ENCODE peak calls at places on chromosome 7, in eight cellular contexts. One of them, this sample, is unnamed.

GRCh38 chr7:20783716-20784310 is 2.9 kb downstream of the SP8 start:
- DNase-seq in mammary epithelial cell: no peak
- DNase-seq in CD8-positive, alpha-beta memory T cell: no peak
- DNase-seq in A673: peak; percentile 31
- DNase-seq in IMR-90: no peak
- DNase-seq in ovary: no peak
- DNase-seq in left ventricle myocardium inferior: no peak
- DNase-seq in heart left ventricle: no peak
- DNase-seq in this sample: no peak

GRCh38 chr7:85529831-85530230 is 343.0 kb upstream of the SEMA3D start:
- DNase-seq in left ventricle myocardium inferior: no peak
- DNase-seq in A673: no peak
- DNase-seq in heart left ventricle: no peak
- DNase-seq in IMR-90: peak; percentile 47
- DNase-seq in CD8-positive, alpha-beta memory T cell: no peak
- DNase-seq in ovary: no peak
- DNase-seq in mammary epithelial cell: no peak
- DNase-seq in this sample: no peak

GRCh38 chr7:105782391-105783063 is 93.9 kb downstream of the ATXN7L1 start:
- DNase-seq in left ventricle myocardium inferior: no peak
- DNase-seq in CD8-positive, alpha-beta memory T cell: no peak
- DNase-seq in ovary: no peak
- DNase-seq in IMR-90: peak; percentile 94
- DNase-seq in A673: no peak
- DNase-seq in heart left ventricle: no peak
- DNase-seq in mammary epithelial cell: peak; percentile 91
- DNase-seq in this sample: peak; percentile 64

GRCh38 chr7:124907490-124907889 is 22.1 kb downstream of the POT1 start:
- DNase-seq in CD8-positive, alpha-beta memory T cell: no peak
- DNase-seq in left ventricle myocardium inferior: no peak
- DNase-seq in heart left ventricle: no peak
- DNase-seq in ovary: no peak
- DNase-seq in A673: no peak
- DNase-seq in IMR-90: peak; percentile 37
- DNase-seq in mammary epithelial cell: no peak
- DNase-seq in this sample: no peak

GRCh38 chr7:124688991-124689390 is 76.6 kb downstream of the GPR37 start:
- DNase-seq in IMR-90: peak; percentile 89
- DNase-seq in left ventricle myocardium inferior: no peak
- DNase-seq in A673: no peak
- DNase-seq in ovary: no peak
- DNase-seq in heart left ventricle: no peak
- DNase-seq in CD8-positive, alpha-beta memory T cell: no peak
- DNase-seq in mammary epithelial cell: peak; percentile 88
- DNase-seq in this sample: peak; percentile 98

GRCh38 chr7:45564485-45564884 is 9.7 kb upstream of the ADCY1 start:
- DNase-seq in mammary epithelial cell: no peak
- DNase-seq in CD8-positive, alpha-beta memory T cell: no peak
- DNase-seq in ovary: no peak
- DNase-seq in heart left ventricle: no peak
- DNase-seq in A673: no peak
- DNase-seq in IMR-90: no peak
- DNase-seq in left ventricle myocardium inferior: no peak
- DNase-seq in this sample: no peak

GRCh38 chr7:91085175-91085574 is 179.1 kb upstream of the FZD1 start:
- DNase-seq in A673: no peak
- DNase-seq in IMR-90: no peak
- DNase-seq in ovary: no peak
- DNase-seq in mammary epithelial cell: no peak
- DNase-seq in CD8-positive, alpha-beta memory T cell: no peak
- DNase-seq in heart left ventricle: no peak
- DNase-seq in left ventricle myocardium inferior: no peak
- DNase-seq in this sample: no peak

GRCh38 chr7:33107136-33108066 is 1.8 kb downstream of the RP9 start:
- DNase-seq in ovary: peak; percentile 45
- DNase-seq in heart left ventricle: no peak
- DNase-seq in A673: peak; percentile 58
- DNase-seq in mammary epithelial cell: peak; percentile 54
- DNase-seq in left ventricle myocardium inferior: no peak
- DNase-seq in IMR-90: peak; percentile 67
- DNase-seq in CD8-positive, alpha-beta memory T cell: peak; percentile 20
- DNase-seq in this sample: no peak

GRCh38 chr7:23292623-23293022 is 6.5 kb upstream of the MALSU1 start:
- DNase-seq in A673: no peak
- DNase-seq in mammary epithelial cell: no peak
- DNase-seq in ovary: no peak
- DNase-seq in heart left ventricle: no peak
- DNase-seq in left ventricle myocardium inferior: no peak
- DNase-seq in CD8-positive, alpha-beta memory T cell: no peak
- DNase-seq in IMR-90: no peak
- DNase-seq in this sample: no peak

GRCh38 chr7:7821517-7821916 is 103.1 kb upstream of the RPA3 start:
- DNase-seq in mammary epithelial cell: no peak
- DNase-seq in IMR-90: no peak
- DNase-seq in left ventricle myocardium inferior: no peak
- DNase-seq in CD8-positive, alpha-beta memory T cell: no peak
- DNase-seq in A673: no peak
- DNase-seq in ovary: no peak
- DNase-seq in heart left ventricle: no peak
- DNase-seq in this sample: no peak

GRCh38 chr7:114502454-114503254 is 88.0 kb downstream of the FOXP2 start:
- DNase-seq in heart left ventricle: no peak
- DNase-seq in mammary epithelial cell: no peak
- DNase-seq in CD8-positive, alpha-beta memory T cell: no peak
- DNase-seq in left ventricle myocardium inferior: no peak
- DNase-seq in A673: no peak
- DNase-seq in IMR-90: peak; percentile 16
- DNase-seq in ovary: no peak
- DNase-seq in this sample: no peak

GRCh38 chr7:690478-691360 is 35.8 kb upstream of the DNAAF5 start:
- DNase-seq in IMR-90: peak; percentile 12
- DNase-seq in ovary: peak; percentile 11
- DNase-seq in CD8-positive, alpha-beta memory T cell: no peak
- DNase-seq in left ventricle myocardium inferior: no peak
- DNase-seq in mammary epithelial cell: no peak
- DNase-seq in heart left ventricle: no peak
- DNase-seq in A673: no peak
- DNase-seq in this sample: no peak

GRCh38 chr7:37831214-37831613 is 17.2 kb upstream of the NME8 start:
- DNase-seq in A673: no peak
- DNase-seq in mammary epithelial cell: no peak
- DNase-seq in left ventricle myocardium inferior: no peak
- DNase-seq in IMR-90: no peak
- DNase-seq in ovary: no peak
- DNase-seq in heart left ventricle: no peak
- DNase-seq in CD8-positive, alpha-beta memory T cell: no peak
- DNase-seq in this sample: no peak

GRCh38 chr7:76356115-76356514 is 2.7 kb downstream of the YWHAG start:
- DNase-seq in CD8-positive, alpha-beta memory T cell: no peak
- DNase-seq in heart left ventricle: no peak
- DNase-seq in mammary epithelial cell: no peak
- DNase-seq in IMR-90: no peak
- DNase-seq in left ventricle myocardium inferior: no peak
- DNase-seq in A673: no peak
- DNase-seq in ovary: no peak
- DNase-seq in this sample: no peak

GRCh38 chr7:76353744-76354143 is 5.0 kb downstream of the YWHAG start:
- DNase-seq in left ventricle myocardium inferior: no peak
- DNase-seq in mammary epithelial cell: no peak
- DNase-seq in ovary: no peak
- DNase-seq in CD8-positive, alpha-beta memory T cell: no peak
- DNase-seq in IMR-90: no peak
- DNase-seq in A673: no peak
- DNase-seq in heart left ventricle: no peak
- DNase-seq in this sample: no peak

GRCh38 chr7:76356823-76357222 is 2.0 kb downstream of the YWHAG start:
- DNase-seq in ovary: no peak
- DNase-seq in mammary epithelial cell: peak; percentile 67
- DNase-seq in CD8-positive, alpha-beta memory T cell: no peak
- DNase-seq in A673: peak; percentile 30
- DNase-seq in left ventricle myocardium inferior: no peak
- DNase-seq in heart left ventricle: no peak
- DNase-seq in IMR-90: peak; percentile 61
- DNase-seq in this sample: peak; percentile 68

GRCh38 chr7:76354981-76355730 is 3.6 kb downstream of the YWHAG start:
- DNase-seq in mammary epithelial cell: no peak
- DNase-seq in A673: no peak
- DNase-seq in heart left ventricle: no peak
- DNase-seq in CD8-positive, alpha-beta memory T cell: no peak
- DNase-seq in left ventricle myocardium inferior: no peak
- DNase-seq in ovary: no peak
- DNase-seq in IMR-90: no peak
- DNase-seq in this sample: no peak

GRCh38 chr7:76354516-76354915 is 4.3 kb downstream of the YWHAG start:
- DNase-seq in CD8-positive, alpha-beta memory T cell: no peak
- DNase-seq in left ventricle myocardium inferior: no peak
- DNase-seq in ovary: no peak
- DNase-seq in IMR-90: no peak
- DNase-seq in heart left ventricle: no peak
- DNase-seq in A673: no peak
- DNase-seq in mammary epithelial cell: no peak
- DNase-seq in this sample: no peak
- H3K4me1 ChIP-seq in CD8-positive, alpha-beta memory T cell: peaks cover 52% of the 10 kb centered on the region
- H3K4me1 ChIP-seq in left ventricle myocardium inferior: peaks cover 92% of the 10 kb centered on the region
- H3K4me1 ChIP-seq in ovary: peaks cover 10% of the 10 kb centered on the region
- H3K4me1 ChIP-seq in IMR-90: peaks cover 10% of the 10 kb centered on the region
- H3K4me1 ChIP-seq in heart left ventricle: peaks cover 77% of the 10 kb centered on the region
- H3K4me1 ChIP-seq in A673: peaks cover 14% of the 10 kb centered on the region
- H3K4me1 ChIP-seq in mammary epithelial cell: peaks cover 12% of the 10 kb centered on the region
- H3K4me1 ChIP-seq in this sample: peaks cover 21% of the 10 kb centered on the region

DNA sequence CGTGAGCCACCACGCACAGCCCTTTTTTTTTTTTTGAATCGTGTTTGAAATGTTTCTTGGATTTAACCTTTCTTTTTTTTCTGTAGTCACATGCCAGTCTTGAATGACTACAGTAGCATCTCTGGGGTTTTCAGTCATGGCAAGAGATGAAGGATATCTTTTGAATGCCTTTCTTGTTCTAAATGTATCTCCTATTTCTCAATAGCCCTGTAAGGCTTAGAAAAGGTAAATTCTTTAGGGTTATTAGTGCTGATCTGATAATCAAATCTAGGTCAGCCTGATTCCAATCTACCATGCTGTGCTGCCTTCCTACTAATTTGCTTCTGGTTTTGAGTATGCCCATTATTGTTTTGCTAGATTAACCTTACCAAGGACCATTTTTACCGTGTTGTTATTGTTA is 70.2 kb downstream of the TAX1BP1 start:
- DNase-seq in ovary: no peak
- DNase-seq in left ventricle myocardium inferior: no peak
- DNase-seq in mammary epithelial cell: no peak
- DNase-seq in A673: no peak
- DNase-seq in heart left ventricle: no peak
- DNase-seq in IMR-90: no peak
- DNase-seq in CD8-positive, alpha-beta memory T cell: no peak
- DNase-seq in this sample: no peak
- H3K4me1 ChIP-seq in ovary: peaks cover 2% of the 10 kb centered on the region
- H3K4me1 ChIP-seq in left ventricle myocardium inferior: peaks cover 38% of the 10 kb centered on the region
- H3K4me1 ChIP-seq in mammary epithelial cell: peaks cover 5% of the 10 kb centered on the region
- H3K4me1 ChIP-seq in A673: no peaks in the 10 kb centered on the region
- H3K4me1 ChIP-seq in heart left ventricle: peaks cover 12% of the 10 kb centered on the region
- H3K4me1 ChIP-seq in IMR-90: peaks cover 5% of the 10 kb centered on the region
- H3K4me1 ChIP-seq in CD8-positive, alpha-beta memory T cell: no peaks in the 10 kb centered on the region
- H3K4me1 ChIP-seq in this sample: peaks cover 8% of the 10 kb centered on the region

GRCh38 chr7:44274623-44274975 is 50.8 kb downstream of the CAMK2B start:
- DNase-seq in heart left ventricle: peak; percentile 6
- DNase-seq in A673: no peak
- DNase-seq in CD8-positive, alpha-beta memory T cell: no peak
- DNase-seq in IMR-90: no peak
- DNase-seq in mammary epithelial cell: no peak
- DNase-seq in ovary: no peak
- DNase-seq in left ventricle myocardium inferior: peak; percentile 7
- DNase-seq in this sample: no peak

GRCh38 chr7:44273681-44274622 is 51.4 kb downstream of the CAMK2B start:
- DNase-seq in left ventricle myocardium inferior: no peak
- DNase-seq in ovary: no peak
- DNase-seq in mammary epithelial cell: no peak
- DNase-seq in A673: no peak
- DNase-seq in CD8-positive, alpha-beta memory T cell: no peak
- DNase-seq in heart left ventricle: no peak
- DNase-seq in IMR-90: no peak
- DNase-seq in this sample: no peak

GRCh38 chr7:44272981-44273380 is 52.4 kb downstream of the CAMK2B start:
- DNase-seq in CD8-positive, alpha-beta memory T cell: no peak
- DNase-seq in ovary: no peak
- DNase-seq in A673: no peak
- DNase-seq in IMR-90: no peak
- DNase-seq in mammary epithelial cell: no peak
- DNase-seq in left ventricle myocardium inferior: no peak
- DNase-seq in heart left ventricle: no peak
- DNase-seq in this sample: no peak

GRCh38 chr7:44269943-44270493 is 55.4 kb downstream of the CAMK2B start:
- DNase-seq in left ventricle myocardium inferior: no peak
- DNase-seq in IMR-90: no peak
- DNase-seq in ovary: no peak
- DNase-seq in heart left ventricle: no peak
- DNase-seq in A673: no peak
- DNase-seq in CD8-positive, alpha-beta memory T cell: no peak
- DNase-seq in mammary epithelial cell: no peak
- DNase-seq in this sample: no peak

DNA sequence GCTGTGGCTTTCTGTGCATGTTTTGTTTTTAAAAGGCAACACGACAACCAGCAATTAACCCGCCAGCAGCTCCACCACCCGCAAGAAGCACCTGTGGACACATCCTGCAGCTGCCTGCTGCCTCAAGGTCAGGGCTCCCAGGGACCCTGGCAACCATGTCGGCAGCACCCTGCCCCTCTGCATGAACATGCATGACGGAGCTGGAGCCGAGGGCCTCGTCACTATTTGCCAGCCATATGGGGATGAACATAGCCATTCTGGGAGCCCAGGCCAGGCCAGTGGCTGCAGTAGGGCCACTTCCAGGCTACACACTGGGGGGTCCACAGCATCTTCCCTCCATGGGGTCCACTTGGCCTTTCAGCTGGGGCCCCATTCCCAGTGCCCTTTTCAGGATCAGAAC is 52.9 kb downstream of the CAMK2B start:
- DNase-seq in IMR-90: no peak
- DNase-seq in ovary: no peak
- DNase-seq in A673: no peak
- DNase-seq in heart left ventricle: no peak
- DNase-seq in CD8-positive, alpha-beta memory T cell: no peak
- DNase-seq in mammary epithelial cell: no peak
- DNase-seq in left ventricle myocardium inferior: no peak
- DNase-seq in this sample: no peak
- H3K4me1 ChIP-seq in IMR-90: no peaks in the 10 kb centered on the region
- H3K4me1 ChIP-seq in ovary: no peaks in the 10 kb centered on the region
- H3K4me1 ChIP-seq in A673: peaks cover 17% of the 10 kb centered on the region
- H3K4me1 ChIP-seq in heart left ventricle: peaks cover 51% of the 10 kb centered on the region
- H3K4me1 ChIP-seq in CD8-positive, alpha-beta memory T cell: no peaks in the 10 kb centered on the region
- H3K4me1 ChIP-seq in mammary epithelial cell: no peaks in the 10 kb centered on the region
- H3K4me1 ChIP-seq in left ventricle myocardium inferior: peaks cover 95% of the 10 kb centered on the region
- H3K4me1 ChIP-seq in this sample: no peaks in the 10 kb centered on the region

DNA sequence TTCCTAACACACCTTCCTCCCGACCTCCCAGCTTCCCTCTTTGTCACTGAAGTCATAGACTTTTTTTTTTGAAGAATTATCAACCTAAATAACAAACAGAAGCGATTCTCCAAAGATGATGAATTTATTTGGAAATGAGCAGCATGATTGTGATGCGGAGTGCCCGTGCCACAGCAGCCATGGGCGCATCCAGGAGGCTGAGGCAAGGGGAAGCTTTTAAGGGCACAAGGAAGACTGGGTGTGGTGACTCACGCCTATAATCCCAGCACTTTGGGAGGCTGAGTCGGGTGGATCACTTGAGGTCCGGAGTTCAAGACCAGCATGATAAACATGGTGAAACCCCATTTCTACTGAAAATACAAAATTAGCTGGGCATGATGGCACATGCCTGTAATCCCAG is 16.2 kb upstream of the GIMAP8 start:
- DNase-seq in ovary: no peak
- DNase-seq in A673: no peak
- DNase-seq in IMR-90: no peak
- DNase-seq in heart left ventricle: no peak
- DNase-seq in mammary epithelial cell: no peak
- DNase-seq in CD8-positive, alpha-beta memory T cell: no peak
- DNase-seq in left ventricle myocardium inferior: no peak
- DNase-seq in this sample: no peak
- H3K4me1 ChIP-seq in ovary: no peaks in the 10 kb centered on the region
- H3K4me1 ChIP-seq in A673: peaks cover 4% of the 10 kb centered on the region
- H3K4me1 ChIP-seq in IMR-90: peaks cover 15% of the 10 kb centered on the region
- H3K4me1 ChIP-seq in heart left ventricle: no peaks in the 10 kb centered on the region
- H3K4me1 ChIP-seq in mammary epithelial cell: no peaks in the 10 kb centered on the region
- H3K4me1 ChIP-seq in CD8-positive, alpha-beta memory T cell: peaks cover 6% of the 10 kb centered on the region
- H3K4me1 ChIP-seq in left ventricle myocardium inferior: no peaks in the 10 kb centered on the region
- H3K4me1 ChIP-seq in this sample: no peaks in the 10 kb centered on the region